ENCODE peak calls at places on chromosomes 7 and 10, in seven cellular contexts. Y, O, D, Z, M, T and J are unnamed samples.

GRCh38 chr10:63366933-63367332 is 98.8 kb downstream of the JMJD1C start:
- DNase-seq in O (no peak), Y (no peak), Z (no peak), D (no peak), T (no peak), M (no peak), J (no peak)

GRCh38 chr7:27339478-27339877 is 96.9 kb downstream of the EVX1 start:
- DNase-seq in M (no peak), Y (peak; percentile 46), Z (no peak), T (no peak), O (no peak), D (no peak), J (no peak)

GRCh38 chr10:101840102-101840684 is 3.4 kb downstream of the KCNIP2 start:
- DNase-seq in D (no peak), M (no peak), Z (no peak), Y (no peak), O (no peak), T (peak; percentile 50), J (no peak)

GRCh38 chr10:21479553-21480315 is 45.7 kb downstream of the SKIDA1 start:
- DNase-seq in D (no peak), Z (no peak), T (no peak), Y (no peak), M (no peak), O (no peak), J (no peak)

GRCh38 chr7:11297764-11298163 is 324.1 kb downstream of the PHF14 start:
- DNase-seq in Y (no peak), D (no peak), O (peak; percentile 8), M (no peak), Z (no peak), T (no peak), J (no peak)

GRCh38 chr7:57274535-57275283 is 142.5 kb upstream of the ZNF479 start:
- DNase-seq in T (no peak), D (no peak), Z (no peak), Y (no peak), M (no peak), O (no peak), J (no peak)

GRCh38 chr10:113610636-113611601 is 52.9 kb downstream of the NRAP start:
- DNase-seq in M (no peak), O (no peak), D (no peak), T (no peak), Y (no peak), Z (no peak), J (no peak)

GRCh38 chr7:70681847-70682350 is 450.0 kb upstream of the GALNT17 start:
- DNase-seq in Y (peak; percentile 11), T (no peak), D (no peak), Z (no peak), O (no peak), M (no peak), J (no peak)

GRCh38 chr10:5553400-5554170 is 28.8 kb downstream of the CALML3 start:
- DNase-seq in D (peak; percentile 6), Z (no peak), M (peak; percentile 26), O (no peak), Y (no peak), T (peak; percentile 30), J (no peak)

GRCh38 chr7:140639366-140640053 is 1.1 kb downstream of the DENND2A start:
- DNase-seq in T (no peak), D (peak; percentile 76), O (peak; percentile 63), Y (no peak), Z (no peak), M (no peak), J (no peak)

GRCh38 chr7:66913118-66914049 is 7.6 kb upstream of the TMEM248 start:
- DNase-seq in Y (no peak), Z (no peak), D (no peak), M (no peak), T (no peak), O (no peak), J (no peak)

GRCh38 chr10:119135517-119135890 is 30.0 kb downstream of the SFXN4 start:
- DNase-seq in Y (no peak), M (no peak), T (no peak), Z (no peak), D (no peak), O (peak; percentile 53), J (peak; percentile 78)

GRCh38 chr10:1650542-1651279 is 86.6 kb downstream of the ADARB2 start:
- DNase-seq in O (no peak), D (no peak), Y (no peak), M (no peak), T (no peak), Z (no peak), J (peak; percentile 68)

GRCh38 chr10:112739219-112739969 is 210.7 kb upstream of the TCF7L2 start:
- DNase-seq in Z (no peak), Y (no peak), T (no peak), M (no peak), D (no peak), O (no peak), J (no peak)

GRCh38 chr10:43781480-43782361 is 133.0 kb upstream of the ZNF32 start:
- DNase-seq in T (no peak), O (peak; percentile 16), M (no peak), Y (no peak), Z (no peak), D (no peak), J (peak; percentile 84)

GRCh38 chr10:123800299-123800698 is 91.3 kb downstream of the CPXM2 start:
- DNase-seq in D (no peak), T (no peak), Y (no peak), O (peak; percentile 60), Z (no peak), M (no peak), J (no peak)

GRCh38 chr7:48298779-48299178 is 127.5 kb downstream of the ABCA13 start:
- DNase-seq in T (no peak), Z (no peak), Y (no peak), M (no peak), D (no peak), O (peak; percentile 43), J (no peak)

GRCh38 chr10:58992830-58993460 is 183.5 kb upstream of the PHYHIPL start:
- DNase-seq in Z (no peak), M (no peak), O (no peak), T (no peak), D (no peak), Y (no peak), J (no peak)

GRCh38 chr10:110977662-110978061 is 58.3 kb downstream of the SHOC2 start:
- DNase-seq in Y (no peak), Z (no peak), O (peak; percentile 74), T (no peak), D (no peak), M (no peak), J (no peak)

GRCh38 chr10:14153570-14154055 is 177.1 kb downstream of the FRMD4A start:
- DNase-seq in T (no peak), Y (no peak), Z (no peak), O (no peak), M (no peak), D (peak; percentile 60), J (no peak)

GRCh38 chr10:58796242-58796641 is 283.6 kb downstream of the BICC1 start:
- DNase-seq in T (no peak), O (no peak), Z (no peak), Y (no peak), M (no peak), D (no peak), J (no peak)

GRCh38 chr7:43220250-43220649 is 107.8 kb downstream of the HECW1 start:
- DNase-seq in T (no peak), Z (no peak), Y (no peak), M (no peak), D (no peak), O (peak; percentile 29), J (no peak)

GRCh38 chr7:137961200-137962177 is 40.4 kb downstream of the CREB3L2 start:
- DNase-seq in Z (no peak), D (no peak), M (no peak), Y (peak; percentile 21), T (no peak), O (no peak), J (no peak)

GRCh38 chr10:72087969-72088878 is at the start of gene SPOCK2:
- DNase-seq in O (no peak), M (no peak), T (peak; percentile 61), Z (peak; percentile 30), D (peak; percentile 55), Y (peak; percentile 33), J (peak; percentile 83)

GRCh38 chr10:96511044-96511945 is 2.4 kb downstream of the TLL2 start:
- DNase-seq in D (no peak), T (no peak), Z (no peak), M (no peak), O (peak; percentile 10), Y (no peak), J (peak; percentile 78)